ENCODE peak calls at places on chromosomes 3 and 15, in nine cellular contexts. M, E, K, J, S, Y, H, N and C are unnamed samples.

GRCh38 chr15:68400066-68400456 is 31.9 kb downstream of the ITGA11 start:
- DNase-seq in J (no peak), N (no peak), H (no peak), Y (peak; percentile 39), K (no peak), S (no peak), E (no peak), M (no peak), C (no peak)

GRCh38 chr3:3071136-3071535 is 39.0 kb downstream of the IL5RA start:
- DNase-seq in K (no peak), E (no peak), Y (no peak), N (no peak), M (no peak), S (no peak), J (no peak), H (no peak), C (no peak)

GRCh38 chr3:67357610-67358458 is 296.6 kb downstream of the SUCLG2 start:
- DNase-seq in S (no peak), J (no peak), E (no peak), Y (peak; percentile 25), M (peak; percentile 51), N (no peak), H (peak; percentile 35), K (peak; percentile 89), C (peak; percentile 32)

GRCh38 chr3:183539821-183540220 is 15.7 kb downstream of the KLHL6 start:
- DNase-seq in Y (no peak), H (no peak), N (no peak), M (no peak), J (no peak), S (no peak), E (no peak), K (no peak), C (peak; percentile 40)

GRCh38 chr15:70095387-70096214 is 2.1 kb downstream of the TLE3 start:
- DNase-seq in Y (no peak), J (peak; percentile 71), S (no peak), H (no peak), N (no peak), E (no peak), K (peak; percentile 88), M (no peak), C (no peak)

GRCh38 chr3:51389423-51390183 is 1.5 kb upstream of the RBM15B start:
- DNase-seq in M (peak; percentile 71), S (no peak), Y (peak; percentile 64), K (peak; percentile 85), E (no peak), N (no peak), H (peak; percentile 50), J (no peak), C (peak; percentile 65)

GRCh38 chr15:89898628-89899302 is 5.0 kb upstream of the AP3S2 start:
- DNase-seq in K (peak; percentile 88), N (no peak), S (no peak), J (no peak), M (peak; percentile 74), Y (peak; percentile 95), H (peak; percentile 47), E (no peak), C (peak; percentile 57)

GRCh38 chr3:42306499-42306898 is 40.5 kb upstream of the CCK start:
- DNase-seq in E (no peak), J (no peak), K (no peak), S (no peak), M (no peak), Y (no peak), N (no peak), H (no peak), C (no peak)

GRCh38 chr3:85303156-85303555 is 344.4 kb downstream of the CADM2 start:
- DNase-seq in Y (no peak), S (no peak), K (no peak), H (no peak), M (no peak), J (no peak), N (no peak), E (no peak), C (no peak)

DNA sequence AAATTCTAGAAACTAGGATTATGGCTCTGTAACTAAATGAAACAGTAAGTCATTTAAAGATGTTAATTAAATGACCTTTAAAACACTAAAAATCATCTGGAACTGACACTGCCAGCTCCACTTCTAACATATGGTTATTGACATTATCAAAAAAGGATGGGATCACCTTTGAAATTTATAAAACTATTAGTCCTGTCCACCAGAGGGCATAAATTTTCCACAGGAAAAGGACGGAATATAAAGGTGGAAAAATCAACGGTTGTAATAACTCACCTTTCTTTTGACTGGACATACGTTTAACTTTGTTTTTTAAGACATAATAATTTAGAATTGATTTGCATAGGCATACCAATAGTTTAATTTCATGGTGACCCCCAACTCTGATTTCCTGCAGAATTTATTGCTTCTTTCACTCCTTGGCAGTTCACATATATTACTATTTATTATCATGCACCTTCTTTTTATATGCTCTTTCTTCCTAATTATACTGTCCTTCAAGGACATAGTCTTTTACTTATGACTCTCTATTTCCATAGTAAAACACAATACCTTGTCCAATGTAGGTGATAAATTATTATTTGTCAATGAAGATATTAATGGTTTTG is 345.7 kb downstream of the CADM2 start:
- DNase-seq in J (no peak), M (peak; percentile 22), H (no peak), S (no peak), K (no peak), Y (peak; percentile 3), E (no peak), N (no peak), C (no peak)
- TF ChIP-seq CTCF in J (no peak), M (peak; percentile 48), H (peak; percentile 35), S (peak; percentile 23), K (peak; percentile 72), Y (peak; percentile 52), E (no peak), N (no peak), C (no peak)

GRCh38 chr15:91077029-91077428 is 23.0 kb upstream of the SV2B start:
- DNase-seq in E (no peak), N (no peak), Y (no peak), H (no peak), J (no peak), S (no peak), M (no peak), K (no peak), C (no peak)

GRCh38 chr15:91070872-91071271 is 29.2 kb upstream of the SV2B start:
- DNase-seq in H (no peak), S (no peak), M (no peak), J (no peak), K (peak; percentile 54), E (no peak), Y (no peak), N (no peak), C (no peak)

GRCh38 chr15:91072162-91072561 is 27.9 kb upstream of the SV2B start:
- DNase-seq in E (no peak), K (no peak), N (no peak), J (no peak), M (no peak), S (no peak), H (no peak), Y (no peak), C (no peak)

GRCh38 chr15:91073768-91074167 is 26.3 kb upstream of the SV2B start:
- DNase-seq in H (no peak), M (no peak), Y (no peak), E (no peak), N (no peak), J (no peak), K (no peak), S (no peak), C (no peak)

GRCh38 chr15:91075761-91076160 is 24.3 kb upstream of the SV2B start:
- DNase-seq in E (no peak), J (no peak), M (no peak), Y (no peak), N (no peak), H (no peak), K (no peak), S (no peak), C (no peak)
- H3K4me3 ChIP-seq in E (no peak overlapping the region), J (no peak overlapping the region), M (no peak overlapping the region), Y (no peak overlapping the region), N (no peak overlapping the region), H (no peak overlapping the region), K (no peak overlapping the region), S (no peak overlapping the region), C (no peak overlapping the region)

GRCh38 chr3:14915636-14916222 is 31.7 kb upstream of the NR2C2 start:
- DNase-seq in K (no peak), M (no peak), N (no peak), Y (no peak), S (no peak), E (no peak), J (no peak), H (no peak), C (no peak)

GRCh38 chr3:14911651-14912050 is 35.7 kb upstream of the NR2C2 start:
- DNase-seq in J (no peak), K (no peak), N (no peak), S (no peak), M (no peak), H (no peak), E (no peak), Y (no peak), C (no peak)

GRCh38 chr3:14914777-14915113 is 32.6 kb upstream of the NR2C2 start:
- DNase-seq in M (no peak), H (no peak), E (no peak), K (no peak), S (no peak), Y (no peak), J (no peak), N (no peak), C (no peak)

GRCh38 chr3:14913071-14913925 is 34.1 kb upstream of the NR2C2 start:
- DNase-seq in Y (no peak), E (no peak), J (no peak), H (no peak), K (peak; percentile 47), M (no peak), S (no peak), N (no peak), C (no peak)

GRCh38 chr3:14913926-14914776 is 33.2 kb upstream of the NR2C2 start:
- DNase-seq in M (no peak), S (no peak), H (no peak), K (peak; percentile 63), J (no peak), Y (no peak), N (no peak), E (no peak), C (no peak)
- TF ChIP-seq CTCF in M (no peak), S (no peak), H (no peak), K (peak; percentile 78), J (no peak), Y (no peak), N (no peak), E (no peak), C (no peak)

GRCh38 chr3:126360046-126360713 is 3.0 kb upstream of the KLF15 start:
- DNase-seq in E (no peak), N (no peak), J (no peak), H (no peak), Y (no peak), S (no peak), M (no peak), K (no peak), C (no peak)

GRCh38 chr3:126358816-126359181 is 1.6 kb upstream of the KLF15 start:
- DNase-seq in N (no peak), K (peak; percentile 70), Y (no peak), J (no peak), E (no peak), H (no peak), S (no peak), M (no peak), C (no peak)

GRCh38 chr3:126356373-126357298 is 572 bp downstream of the KLF15 start:
- DNase-seq in Y (no peak), E (no peak), N (peak; percentile 54), S (no peak), H (no peak), M (peak; percentile 23), J (no peak), K (peak; percentile 63), C (peak; percentile 7)

GRCh38 chr3:126357299-126358037 is at the start of gene KLF15:
- DNase-seq in H (peak; percentile 72), S (peak; percentile 18), N (peak; percentile 81), K (peak; percentile 96), E (peak; percentile 80), M (peak; percentile 85), J (peak; percentile 77), Y (peak; percentile 58), C (peak; percentile 73)

DNA sequence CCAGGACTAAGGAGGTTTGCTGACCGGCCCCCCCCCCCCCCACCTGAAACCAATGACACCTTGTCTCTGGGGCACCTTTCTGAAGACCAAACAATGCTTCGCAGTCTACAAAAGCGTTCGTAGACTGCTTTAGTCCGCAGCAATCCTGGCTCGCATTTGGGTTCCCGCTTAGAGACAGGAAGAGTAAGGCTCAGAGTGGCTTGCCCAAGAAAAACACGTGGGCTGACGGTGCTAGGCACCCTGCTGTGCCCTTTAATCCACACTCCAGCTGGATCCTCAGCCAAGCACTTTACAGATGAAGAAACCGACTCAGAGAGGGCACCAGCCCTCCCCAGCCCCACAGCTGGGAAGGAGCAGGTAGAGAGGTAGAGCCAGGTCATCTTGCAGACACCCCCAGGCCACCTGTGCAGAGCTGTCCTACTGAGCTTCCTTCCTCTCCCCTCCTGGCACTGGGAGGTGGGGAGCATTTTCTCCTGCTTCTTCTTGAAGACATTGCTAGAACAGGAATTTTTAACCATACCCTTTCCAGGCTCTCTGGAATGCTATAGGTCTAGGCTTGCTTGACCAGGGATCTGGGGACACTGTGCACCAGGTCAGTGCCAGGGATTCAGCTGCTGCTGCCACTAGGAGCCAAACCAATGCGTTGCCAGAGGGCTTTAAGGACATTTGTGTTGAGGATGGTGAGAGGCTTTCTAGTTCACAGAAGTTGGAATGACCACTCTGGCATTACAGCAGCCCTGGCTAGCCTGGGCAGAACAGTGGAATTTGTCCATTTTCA is 1.0 kb upstream of the KLF15 start:
- DNase-seq in N (peak; percentile 58), K (peak; percentile 91), J (no peak), E (no peak), Y (no peak), M (peak; percentile 85), H (no peak), S (no peak), C (peak; percentile 33)
- H3K4me3 ChIP-seq in N (peak overlapping the region; percentile 98), K (peak overlapping the region; percentile 83), J (no peak overlapping the region), E (peak overlapping the region; percentile 82), Y (no peak overlapping the region), M (peak overlapping the region; percentile 62), H (no peak overlapping the region), S (no peak overlapping the region), C (peak overlapping the region; percentile 59)